ENCODE peak calls at places on chromosomes 2 and 18, in six cellular contexts. Y is HCEC 1CT; L is activated CD8-positive, alpha-beta memory T cell treated with anti-CD3 and anti-CD28 coated beads, Interleukin-2, amount 50 U/mL, for 4 hours; X is ELF-1; H is dermis microvascular lymphatic vessel endothelial cell; D is lung. A is an unnamed sample.

GRCh38 chr2:238869293-238870124 is 21.6 kb downstream of the TWIST2 start:
- DNase-seq in Y (peak), L (no peak), X (no peak), H (no peak), D (no peak), A (peak)

GRCh38 chr2:225582355-225583116 is 183.0 kb downstream of the NYAP2 start:
- DNase-seq in Y (no peak), L (no peak), X (no peak), H (no peak), D (no peak), A (no peak)

GRCh38 chr2:127707890-127708648 is 6.8 kb downstream of the SFT2D3 start:
- DNase-seq in Y (no peak), L (no peak), X (no peak), H (no peak), D (peak), A (no peak)

GRCh38 chr2:23436346-23437099 is 51.5 kb downstream of the KLHL29 start:
- DNase-seq in Y (no peak), L (no peak), X (peak), H (peak), D (no peak), A (peak)

GRCh38 chr18:44320619-44321460 is 359.8 kb upstream of the SETBP1 start:
- DNase-seq in Y (no peak), L (no peak), X (peak), H (no peak), D (no peak), A (no peak)

GRCh38 chr18:31230495-31230894 is 67.8 kb upstream of the DSC1 start:
- DNase-seq in Y (no peak), L (no peak), X (no peak), H (no peak), D (no peak), A (no peak)

GRCh38 chr2:212402316-212402715 is 136.3 kb downstream of the ERBB4 start:
- DNase-seq in Y (peak), L (no peak), X (no peak), H (no peak), D (no peak), A (no peak)

GRCh38 chr2:151052850-151053660 is 208.6 kb downstream of the RBM43 start:
- DNase-seq in Y (peak), L (no peak), X (no peak), H (no peak), D (no peak), A (no peak)

GRCh38 chr18:54888933-54889332 is 60.7 kb downstream of the RAB27B start:
- DNase-seq in Y (peak), L (no peak), X (no peak), H (no peak), D (no peak), A (no peak)

GRCh38 chr18:59885579-59886163 is 14.1 kb upstream of the PMAIP1 start:
- DNase-seq in Y (peak), L (no peak), X (no peak), H (peak), D (no peak), A (no peak)

A was measured in lower leg skin.